ENCODE peak calls at places on chromosomes 5 and 9, in seven cellular contexts. C is CD4-positive, alpha-beta T cell; G is tibial nerve; H is GM12878; I is colonic mucosa; O is AG04450; V is GM12865. E is an unnamed sample.

GRCh38 chr9:131905144-131905543 is 165.3 kb upstream of the RAPGEF1 start:
- DNase-seq in H (no peak), I (no peak), G (no peak), C (no peak), O (no peak), V (no peak), E (no peak)

GRCh38 chr9:137892424-137893191 is 15.0 kb downstream of the CACNA1B start:
- DNase-seq in C (no peak), O (no peak), V (no peak), H (no peak), G (no peak), I (no peak), E (no peak)

GRCh38 chr5:57412010-57412409 is 70.6 kb downstream of the ACTBL2 start:
- DNase-seq in H (no peak), V (no peak), O (no peak), C (no peak), G (no peak), I (no peak), E (no peak)

GRCh38 chr9:969693-970309 is 6.7 kb upstream of the DMRT3 start:
- DNase-seq in I (no peak), H (no peak), V (no peak), C (no peak), O (no peak), G (no peak), E (no peak)

GRCh38 chr9:70510157-70510770 is 95.8 kb upstream of the KLF9 start:
- DNase-seq in V (peak), I (peak), G (no peak), O (no peak), C (no peak), H (no peak), E (no peak)

GRCh38 chr9:125815568-125815967 is 68.4 kb downstream of the PBX3 start:
- DNase-seq in C (no peak), I (no peak), G (no peak), O (no peak), H (no peak), V (no peak), E (no peak)

GRCh38 chr9:124011460-124012301 is at the start of gene LHX2:
- DNase-seq in V (peak), I (peak), O (no peak), C (no peak), G (no peak), H (no peak), E (peak)

GRCh38 chr5:135465391-135466122 is 13.4 kb upstream of the TIFAB start:
- DNase-seq in C (no peak), O (no peak), H (no peak), G (no peak), V (no peak), I (no peak), E (no peak)

GRCh38 chr5:161400583-161400982 is 145.9 kb downstream of the GABRB2 start:
- DNase-seq in H (no peak), C (no peak), O (no peak), I (no peak), V (no peak), G (no peak), E (no peak)

GRCh38 chr9:113152699-113153098 is 1.9 kb downstream of the SLC31A2 start:
- DNase-seq in O (no peak), V (no peak), H (no peak), I (no peak), G (no peak), C (no peak), E (no peak)

DNA sequence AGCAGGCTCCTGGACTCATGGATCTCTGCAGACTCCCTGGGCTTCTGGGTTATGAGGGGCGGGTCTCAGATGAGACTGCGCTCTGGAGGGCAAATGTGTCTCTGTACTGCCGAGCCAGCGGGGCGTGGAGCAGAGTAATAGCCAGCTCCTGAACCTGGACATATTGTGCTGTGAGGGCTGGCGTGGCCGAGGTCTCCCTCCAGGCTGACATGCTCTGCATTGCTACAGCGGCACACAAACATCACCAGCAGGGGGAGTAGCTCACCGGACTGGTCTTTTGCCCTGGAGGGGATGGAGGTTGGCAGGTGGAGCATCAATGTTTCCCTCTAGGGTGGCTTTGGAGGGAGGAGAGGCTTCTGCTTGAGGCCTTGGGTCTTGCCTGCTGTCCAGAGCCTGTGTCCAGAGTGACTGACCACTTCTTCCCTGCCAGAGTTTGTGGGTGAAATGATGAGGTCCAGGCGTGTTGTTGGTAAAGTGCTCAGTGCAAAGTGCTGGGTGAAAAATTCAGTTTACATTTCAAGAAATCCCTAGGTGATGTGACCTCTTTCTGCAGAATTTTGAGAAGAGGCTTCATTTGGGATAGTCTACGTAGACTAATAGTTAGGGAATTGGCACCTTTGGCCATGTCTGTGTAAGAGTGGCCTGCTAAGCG is 10.9 kb upstream of the GADD45G start:
- DNase-seq in G (no peak), H (no peak), I (peak), V (peak), O (no peak), C (peak), E (no peak)
- TF ChIP-seq CTCF in G (peak), H (peak), I (peak), V (peak), O (peak), C (peak), E (peak)

GRCh38 chr5:154505567-154505966 is 27.5 kb upstream of the HAND1 start:
- DNase-seq in H (no peak), V (no peak), O (no peak), G (no peak), I (no peak), C (no peak), E (no peak)
- TF ChIP-seq CTCF in H (no peak), V (no peak), O (no peak), G (no peak), I (no peak), C (no peak), E (peak)

GRCh38 chr5:179974281-179974945 is 66.7 kb upstream of the TBC1D9B start:
- DNase-seq in V (no peak), G (no peak), O (no peak), C (no peak), I (no peak), H (no peak), E (no peak)

GRCh38 chr5:179975713-179976030 is 68.0 kb upstream of the TBC1D9B start:
- DNase-seq in O (no peak), H (no peak), I (no peak), V (no peak), C (no peak), G (no peak), E (no peak)

GRCh38 chr5:179973391-179973790 is 65.7 kb upstream of the TBC1D9B start:
- DNase-seq in C (no peak), G (no peak), I (no peak), V (no peak), O (no peak), H (no peak), E (no peak)

GRCh38 chr5:179978792-179979191 is 71.1 kb upstream of the TBC1D9B start:
- DNase-seq in V (no peak), G (no peak), I (no peak), H (no peak), C (no peak), O (no peak), E (no peak)

GRCh38 chr5:179974946-179975712 is 67.4 kb upstream of the TBC1D9B start:
- DNase-seq in O (no peak), H (no peak), G (no peak), I (peak), V (peak), C (no peak), E (no peak)
- TF ChIP-seq CTCF in O (peak), H (peak), G (peak), I (peak), V (peak), C (no peak), E (peak)

DNA sequence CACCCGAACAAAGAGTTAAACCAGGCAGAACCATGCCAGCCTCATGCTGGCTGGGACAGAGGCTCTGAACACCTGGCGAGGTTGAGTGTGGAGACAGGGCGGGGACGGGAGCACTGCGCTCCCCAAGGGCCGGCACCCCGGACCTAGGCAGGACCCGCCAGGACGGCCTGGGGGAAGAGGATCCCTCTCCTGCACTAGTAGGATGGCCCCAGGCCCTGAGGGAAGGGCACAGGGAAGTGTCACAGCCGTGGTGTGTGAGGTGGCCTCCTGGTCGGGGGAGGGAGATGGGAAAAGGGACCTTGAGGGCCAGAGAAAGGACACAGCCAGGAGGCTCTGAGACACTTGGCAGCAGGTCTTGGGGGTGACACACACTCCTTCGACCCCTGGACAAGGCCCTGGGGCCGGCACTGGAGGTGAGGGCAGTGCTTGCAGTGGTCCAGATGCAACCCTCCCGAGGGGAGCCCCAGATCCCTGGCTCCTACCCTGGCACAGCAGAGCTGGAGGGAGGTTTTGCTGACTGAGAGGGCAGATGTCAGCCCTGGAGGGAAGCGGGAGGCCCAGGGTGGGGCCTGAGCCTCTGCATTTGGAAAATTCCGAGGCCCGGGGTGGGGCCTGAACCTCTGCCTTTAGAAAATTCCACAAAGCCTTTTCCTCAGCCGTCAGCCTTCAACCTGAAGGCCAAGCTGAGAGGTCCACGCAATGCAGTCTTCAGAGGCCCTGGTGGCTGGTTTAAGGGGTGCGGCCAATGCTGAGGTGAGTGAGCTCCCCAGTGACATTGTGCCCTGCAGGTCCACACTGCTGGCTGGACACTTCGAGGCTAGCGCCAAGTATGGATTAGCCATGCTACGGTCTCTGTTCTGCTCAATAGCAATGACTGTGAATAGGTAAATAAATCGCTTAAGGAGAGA is 24.8 kb upstream of the TERT start:
- DNase-seq in O (no peak), C (no peak), G (no peak), V (no peak), I (no peak), H (no peak), E (no peak)
- TF ChIP-seq CTCF in O (no peak), C (no peak), G (no peak), V (peak), I (no peak), H (no peak), E (no peak)

GRCh38 chr5:157143127-157143959 is 678 bp upstream of the MED7 start:
- DNase-seq in C (peak), G (peak), H (no peak), V (peak), I (peak), O (no peak), E (peak)
- TF ChIP-seq CTCF in C (no peak), G (no peak), H (no peak), V (no peak), I (no peak), O (no peak), E (no peak)

DNA sequence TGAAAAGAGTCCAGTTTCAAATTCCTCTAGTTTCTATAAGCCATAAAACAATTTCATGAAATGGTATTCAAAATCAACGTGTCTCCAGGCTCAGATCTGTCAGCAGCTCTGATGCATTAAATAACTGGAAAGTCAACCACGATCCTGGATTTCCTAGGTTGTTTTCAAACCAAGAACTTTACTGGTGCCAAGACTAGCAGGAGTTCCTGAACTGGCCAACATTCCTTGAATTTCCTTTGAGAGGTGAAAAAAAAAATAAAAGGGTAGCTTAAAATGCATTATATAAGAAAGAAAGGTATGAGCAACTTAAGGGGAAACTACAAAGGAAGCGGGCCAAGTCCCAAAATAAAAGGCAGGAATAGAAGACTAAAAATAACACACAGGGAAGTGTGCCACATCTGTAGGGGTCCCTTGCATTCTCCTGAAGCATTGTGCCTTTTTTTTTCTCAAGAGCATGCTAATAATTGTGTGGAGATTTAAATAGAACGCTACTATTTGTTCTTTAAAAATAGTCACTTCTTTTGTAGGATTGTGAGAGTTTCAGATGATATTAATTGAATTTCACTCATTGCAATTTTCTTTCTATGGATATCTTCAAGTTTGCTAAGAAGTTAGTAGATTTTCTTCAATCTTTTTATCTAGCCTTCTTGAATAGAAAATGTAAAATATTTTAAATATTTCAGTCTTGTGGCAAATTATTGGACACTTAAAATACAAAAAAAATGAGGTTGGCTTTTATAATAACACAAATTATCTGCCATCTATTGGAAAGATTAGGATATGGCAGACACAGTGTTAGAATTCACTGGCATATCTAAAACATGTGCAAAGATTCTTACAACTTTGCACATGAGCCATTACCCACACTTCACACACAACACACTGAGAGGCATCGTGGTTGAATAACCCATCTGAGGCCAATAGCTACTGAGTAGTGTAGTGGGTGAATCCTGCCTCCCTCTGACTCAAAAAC is 15.3 kb downstream of the ESM1 start:
- DNase-seq in G (no peak), O (no peak), I (no peak), H (no peak), C (no peak), V (no peak), E (no peak)
- TF ChIP-seq CTCF in G (no peak), O (no peak), I (no peak), H (no peak), C (no peak), V (no peak), E (no peak)

DNA sequence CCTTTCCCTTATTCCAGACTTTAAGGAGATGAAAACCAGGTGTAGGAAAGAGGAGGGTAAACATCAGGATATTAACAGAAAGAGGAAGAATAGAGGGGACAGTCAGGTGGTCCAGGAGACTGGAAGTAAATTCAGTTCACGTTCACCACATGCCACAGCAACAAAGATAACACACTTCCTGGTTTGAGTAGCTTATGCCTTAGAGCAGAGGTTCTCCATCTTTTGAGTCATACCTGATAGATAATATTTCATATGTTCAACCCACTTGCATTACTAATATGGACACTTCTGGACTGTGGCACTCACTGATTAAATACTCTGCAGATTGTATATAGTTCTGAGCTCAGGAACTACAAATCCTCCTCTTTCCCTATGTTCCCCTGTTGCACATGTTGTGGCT is 179.9 kb upstream of the NR3C1 start:
- DNase-seq in V (no peak), I (no peak), H (no peak), G (no peak), O (no peak), C (no peak), E (no peak)
- TF ChIP-seq CTCF in V (no peak), I (no peak), H (no peak), G (no peak), O (no peak), C (no peak), E (no peak)

GRCh38 chr5:115842089-115842881 is 550 bp downstream of the AP3S1 start:
- DNase-seq in V (peak), C (peak), G (no peak), H (no peak), I (peak), O (no peak), E (no peak)
- TF ChIP-seq CTCF in V (no peak), C (no peak), G (peak), H (no peak), I (no peak), O (no peak), E (peak)

GRCh38 chr9:120387257-120387999 is 192.5 kb downstream of the CDK5RAP2 start:
- DNase-seq in O (no peak), G (no peak), C (no peak), H (no peak), V (no peak), I (no peak), E (no peak)
- TF ChIP-seq CTCF in O (no peak), G (no peak), C (no peak), H (no peak), V (no peak), I (no peak), E (no peak)

E was measured in HFF-Myc.